ENCODE peak calls at places on chromosomes 12 and 14, in five cellular contexts. Y is PC-3, S is GM10248, J is endothelial cell, Q is suprapubic skin. G is an unnamed sample.

GRCh38 chr14:99522457-99522891 is 41.3 kb downstream of the CCNK start:
- DNase-seq in Y (peak), S (no peak), J (no peak), Q (no peak), G (peak)

GRCh38 chr14:36505193-36505815 is 14.7 kb downstream of the NKX2-1 start:
- DNase-seq in Y (no peak), S (peak), J (no peak), Q (no peak), G (no peak)

GRCh38 chr12:52215587-52216031 is 17.4 kb upstream of the KRT7 start:
- DNase-seq in Y (peak), S (no peak), J (no peak), Q (peak), G (peak)

GRCh38 chr12:110649341-110649847 is 35.5 kb downstream of the TCTN1 start:
- DNase-seq in Y (no peak), S (no peak), J (no peak), Q (no peak), G (no peak)

GRCh38 chr14:56422703-56423213 is 156.8 kb upstream of the TMEM260 start:
- DNase-seq in Y (peak), S (peak), J (peak), Q (no peak), G (no peak)

GRCh38 chr14:26204954-26205479 is 392.8 kb downstream of the NOVA1 start:
- DNase-seq in Y (no peak), S (no peak), J (peak), Q (peak), G (no peak)

GRCh38 chr12:7907009-7907408 is 29.0 kb downstream of the SLC2A3 start:
- DNase-seq in Y (peak), S (peak), J (peak), Q (no peak), G (no peak)

GRCh38 chr12:120713861-120714482 is 3.7 kb downstream of the UNC119B start:
- DNase-seq in Y (peak), S (peak), J (peak), Q (peak), G (no peak)

GRCh38 chr14:62002636-62003035 is 240.4 kb downstream of the SNAPC1 start:
- DNase-seq in Y (peak), S (no peak), J (no peak), Q (no peak), G (no peak)

GRCh38 chr14:21024668-21025373 is at the start of gene NDRG2:
- DNase-seq in Y (no peak), S (peak), J (peak), Q (peak), G (no peak)

GRCh38 chr12:53995311-53996187 is 4.4 kb upstream of the HOXC9 start:
- DNase-seq in Y (peak), S (no peak), J (no peak), Q (peak), G (no peak)

GRCh38 chr14:31988237-31988636 is 88.9 kb upstream of the ARHGAP5 start:
- DNase-seq in Y (no peak), S (no peak), J (no peak), Q (no peak), G (no peak)

GRCh38 chr12:6860942-6861341 is 6.4 kb upstream of the TPI1 start:
- DNase-seq in Y (no peak), S (no peak), J (no peak), Q (no peak), G (peak)

GRCh38 chr12:53498235-53498630 is 1.0 kb downstream of the MAP3K12 start:
- DNase-seq in Y (no peak), S (no peak), J (no peak), Q (no peak), G (no peak)

GRCh38 chr14:29085546-29085945 is 319.0 kb downstream of the FOXG1 start:
- DNase-seq in Y (peak), S (no peak), J (peak), Q (no peak), G (no peak)

GRCh38 chr14:61252354-61253063 is 28.6 kb downstream of the TMEM30B start:
- DNase-seq in Y (peak), S (peak), J (peak), Q (peak), G (no peak)

GRCh38 chr12:125371023-125371422 is 305.8 kb downstream of the AACS start:
- DNase-seq in Y (no peak), S (no peak), J (no peak), Q (no peak), G (no peak)

GRCh38 chr14:22848391-22849164 is 12.2 kb downstream of the MMP14 start:
- DNase-seq in Y (no peak), S (no peak), J (no peak), Q (peak), G (no peak)

GRCh38 chr14:99035712-99036593 is 236.0 kb downstream of the BCL11B start:
- DNase-seq in Y (peak), S (no peak), J (peak), Q (peak), G (peak)

GRCh38 chr12:91663331-91663998 is 480.8 kb upstream of the DCN start:
- DNase-seq in Y (peak), S (no peak), J (no peak), Q (no peak), G (no peak)

GRCh38 chr14:92676031-92676430 is 72.4 kb downstream of the LGMN start:
- DNase-seq in Y (peak), S (no peak), J (no peak), Q (no peak), G (peak)

GRCh38 chr12:4243098-4243795 is 30.3 kb upstream of the CCND2 start:
- DNase-seq in Y (no peak), S (no peak), J (no peak), Q (no peak), G (no peak)

GRCh38 chr14:100832311-100832960 is 6.5 kb downstream of the MEG3 start:
- DNase-seq in Y (no peak), S (no peak), J (no peak), Q (no peak), G (no peak)

GRCh38 chr12:27861428-27862167 is 81.6 kb upstream of the MANSC4 start:
- DNase-seq in Y (no peak), S (peak), J (no peak), Q (no peak), G (no peak)

GRCh38 chr14:100388137-100389050 is 65.3 kb downstream of the SLC25A47 start:
- DNase-seq in Y (peak), S (no peak), J (no peak), Q (no peak), G (no peak)

GRCh38 chr12:115870021-115870420 is 407.5 kb downstream of the MED13L start:
- DNase-seq in Y (no peak), S (no peak), J (no peak), Q (no peak), G (no peak)

GRCh38 chr12:115872212-115872611 is 405.3 kb downstream of the MED13L start:
- DNase-seq in Y (peak), S (no peak), J (no peak), Q (no peak), G (no peak)

GRCh38 chr12:115872919-115873357 is 404.6 kb downstream of the MED13L start:
- DNase-seq in Y (peak), S (no peak), J (no peak), Q (peak), G (no peak)

GRCh38 chr12:115870527-115870926 is 407.0 kb downstream of the MED13L start:
- DNase-seq in Y (peak), S (no peak), J (no peak), Q (no peak), G (no peak)

DNA sequence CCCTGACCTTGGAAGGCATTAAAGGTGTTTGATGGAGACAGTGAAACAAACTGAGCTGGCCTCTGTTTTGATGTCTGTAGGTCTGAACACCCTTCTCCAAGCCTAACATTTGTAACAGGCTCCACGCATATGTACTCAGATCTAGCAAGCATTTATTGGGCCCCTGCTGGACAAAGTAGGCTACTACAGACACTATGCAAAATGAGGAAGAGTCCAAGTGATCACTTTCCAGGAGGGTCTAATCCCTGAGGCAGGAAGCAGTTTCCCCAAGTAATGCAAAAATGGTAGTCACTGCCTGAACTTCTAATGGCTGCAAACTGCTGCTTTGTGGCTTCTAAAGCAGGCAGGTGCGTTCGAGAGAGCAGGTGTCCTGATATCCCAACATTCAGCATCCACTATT is 405.8 kb downstream of the MED13L start:
- DNase-seq in Y (peak), S (peak), J (peak), Q (no peak), G (no peak)
- TF ChIP-seq CTCF in Y (peak), S (peak), J (peak), Q (no peak), G (peak)

GRCh38 chr12:105561981-105562726 is 231.7 kb downstream of the C12orf75 start:
- DNase-seq in Y (peak), S (no peak), J (no peak), Q (no peak), G (no peak)
- TF ChIP-seq CTCF in Y (peak), S (no peak), J (no peak), Q (no peak), G (peak)

DNA sequence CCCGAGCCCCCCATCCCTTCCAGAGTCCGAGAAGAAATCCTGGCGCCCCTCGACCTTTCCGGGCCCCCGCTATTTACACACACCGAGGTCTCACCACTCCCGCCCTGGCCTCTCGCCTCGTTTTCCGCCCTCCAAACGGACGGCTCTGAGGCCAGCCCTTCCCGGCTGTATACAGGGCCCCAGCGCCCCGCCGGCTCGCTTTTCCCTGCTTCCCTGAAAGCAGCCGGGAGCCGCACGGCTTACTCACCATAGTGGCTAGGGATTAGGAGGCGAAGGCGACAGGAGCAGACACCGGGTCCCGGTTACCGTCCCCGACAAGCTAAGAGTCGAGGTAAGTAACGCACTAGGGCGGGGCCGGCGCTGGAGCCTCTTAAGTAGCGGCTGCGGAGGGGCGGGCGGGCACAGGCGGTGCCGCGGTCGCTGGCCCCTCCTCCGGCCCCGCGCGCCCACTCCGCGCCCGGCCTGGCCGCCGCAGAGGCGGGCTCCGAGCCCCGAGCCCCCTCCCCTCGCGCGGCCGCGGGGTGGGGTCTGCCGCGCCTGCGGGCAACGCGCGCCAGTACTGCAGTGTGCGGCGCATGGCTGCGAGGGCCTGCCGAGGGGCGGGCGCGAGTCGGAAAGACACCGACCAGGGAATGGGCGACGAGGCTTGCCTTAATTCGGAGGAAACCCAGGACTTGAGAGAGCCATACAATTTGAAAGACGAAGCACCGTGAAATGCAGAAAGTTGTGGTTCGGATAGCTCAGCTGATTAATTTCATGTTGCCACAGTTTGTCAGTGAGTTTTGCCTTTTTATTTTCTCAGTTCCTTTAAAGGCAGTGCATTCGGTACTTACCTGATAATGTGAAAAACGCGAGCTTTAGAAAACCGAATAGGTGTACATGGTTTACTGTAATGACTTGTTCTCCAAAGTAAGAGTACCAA is at the start of gene TUBA1B:
- DNase-seq in Y (peak), S (peak), J (peak), Q (peak), G (peak)
- TF ChIP-seq CTCF in Y (no peak), S (no peak), J (no peak), Q (no peak), G (no peak)

GRCh38 chr12:132922676-132923075 is 33.4 kb downstream of the ZNF605 start:
- DNase-seq in Y (no peak), S (no peak), J (no peak), Q (no peak), G (no peak)

GRCh38 chr12:132923356-132923909 is 32.7 kb downstream of the ZNF605 start:
- DNase-seq in Y (no peak), S (no peak), J (no peak), Q (no peak), G (no peak)

GRCh38 chr12:132918680-132919079 is 31.3 kb upstream of the CHFR start:
- DNase-seq in Y (no peak), S (no peak), J (no peak), Q (no peak), G (no peak)

GRCh38 chr12:132924356-132924755 is 31.8 kb downstream of the ZNF605 start:
- DNase-seq in Y (no peak), S (no peak), J (no peak), Q (no peak), G (no peak)

DNA sequence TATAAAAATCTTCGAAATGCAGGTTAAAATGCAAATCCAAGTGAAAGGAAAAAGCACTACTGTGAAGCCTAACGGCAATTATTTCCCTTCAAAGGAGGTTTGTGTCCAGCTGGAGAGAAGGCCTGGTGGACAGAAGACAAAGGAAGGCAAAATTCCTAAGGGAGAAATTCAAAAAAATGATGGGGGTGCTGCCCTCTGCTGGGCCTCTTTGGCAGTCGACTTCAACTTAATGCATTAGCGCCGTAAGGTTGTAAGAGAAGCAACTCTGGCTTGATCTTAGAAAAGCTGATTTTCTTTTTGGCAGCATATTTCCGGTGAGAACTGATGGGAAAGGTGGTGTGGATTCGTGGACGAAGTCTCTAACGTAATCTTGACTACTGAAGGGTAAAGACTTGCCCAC is 34.3 kb upstream of the CHFR start:
- DNase-seq in Y (no peak), S (no peak), J (no peak), Q (no peak), G (no peak)
- TF ChIP-seq CTCF in Y (peak), S (no peak), J (no peak), Q (no peak), G (peak)

GRCh38 chr12:58105225-58106119 is 164.1 kb downstream of the ATP23 start:
- DNase-seq in Y (peak), S (no peak), J (no peak), Q (no peak), G (no peak)
- TF ChIP-seq CTCF in Y (peak), S (no peak), J (peak), Q (no peak), G (peak)

G was measured in chondrocyte.